ENCODE peak calls at places on chromosome 17, in eight cellular contexts. One of them, this sample, is unnamed. For H3K27me3, the result is how much of the 10 kb centered on the place peaks cover.

GRCh38 chr17:7857724-7858486 is at the start of gene CYB5D1:
- DNase-seq in thyroid gland: peak
- DNase-seq in heart left ventricle: peak
- DNase-seq in stomach: peak
- DNase-seq in HCT116: peak
- DNase-seq in transverse colon: peak
- DNase-seq in IMR-90: peak
- DNase-seq in K562: peak
- DNase-seq in this sample: peak

GRCh38 chr17:59331929-59332889 is 754 bp downstream of the YPEL2 start:
- DNase-seq in thyroid gland: peak
- DNase-seq in heart left ventricle: peak
- DNase-seq in stomach: peak
- DNase-seq in HCT116: no peak
- DNase-seq in transverse colon: peak
- DNase-seq in IMR-90: no peak
- DNase-seq in K562: no peak
- DNase-seq in this sample: peak

GRCh38 chr17:83136156-83136555 is 56.7 kb downstream of the METRNL start:
- DNase-seq in thyroid gland: no peak
- DNase-seq in heart left ventricle: peak
- DNase-seq in stomach: no peak
- DNase-seq in HCT116: no peak
- DNase-seq in transverse colon: peak
- DNase-seq in IMR-90: no peak
- DNase-seq in K562: no peak
- DNase-seq in this sample: no peak

GRCh38 chr17:38507436-38507835 is 79.2 kb downstream of the ARHGAP23 start:
- DNase-seq in thyroid gland: no peak
- DNase-seq in heart left ventricle: no peak
- DNase-seq in stomach: no peak
- DNase-seq in HCT116: no peak
- DNase-seq in transverse colon: no peak
- DNase-seq in IMR-90: no peak
- DNase-seq in K562: no peak
- DNase-seq in this sample: no peak

GRCh38 chr17:56779898-56780777 is 53.6 kb downstream of the C17orf67 start:
- DNase-seq in thyroid gland: peak
- DNase-seq in heart left ventricle: peak
- DNase-seq in stomach: peak
- DNase-seq in HCT116: peak
- DNase-seq in transverse colon: peak
- DNase-seq in IMR-90: peak
- DNase-seq in K562: peak
- DNase-seq in this sample: peak

GRCh38 chr17:77856551-77857305 is 101.8 kb upstream of the TNRC6C start:
- DNase-seq in thyroid gland: no peak
- DNase-seq in heart left ventricle: no peak
- DNase-seq in stomach: no peak
- DNase-seq in HCT116: no peak
- DNase-seq in transverse colon: no peak
- DNase-seq in IMR-90: no peak
- DNase-seq in K562: no peak
- DNase-seq in this sample: no peak

GRCh38 chr17:42422412-42422957 is 571 bp downstream of the CAVIN1 start:
- DNase-seq in thyroid gland: peak
- DNase-seq in heart left ventricle: peak
- DNase-seq in stomach: peak
- DNase-seq in HCT116: no peak
- DNase-seq in transverse colon: no peak
- DNase-seq in IMR-90: peak
- DNase-seq in K562: peak
- DNase-seq in this sample: peak

GRCh38 chr17:78107457-78107856 is 21.1 kb downstream of the TMC6 start:
- DNase-seq in thyroid gland: no peak
- DNase-seq in heart left ventricle: no peak
- DNase-seq in stomach: no peak
- DNase-seq in HCT116: no peak
- DNase-seq in transverse colon: no peak
- DNase-seq in IMR-90: peak
- DNase-seq in K562: no peak
- DNase-seq in this sample: no peak

GRCh38 chr17:50564916-50565315 is 4.4 kb downstream of the CACNA1G start:
- DNase-seq in thyroid gland: peak
- DNase-seq in heart left ventricle: no peak
- DNase-seq in stomach: no peak
- DNase-seq in HCT116: no peak
- DNase-seq in transverse colon: peak
- DNase-seq in IMR-90: peak
- DNase-seq in K562: no peak
- DNase-seq in this sample: peak

GRCh38 chr17:83191388-83192160 is 112.2 kb downstream of the METRNL start:
- DNase-seq in thyroid gland: peak
- DNase-seq in heart left ventricle: peak
- DNase-seq in stomach: no peak
- DNase-seq in HCT116: no peak
- DNase-seq in transverse colon: no peak
- DNase-seq in IMR-90: no peak
- DNase-seq in K562: no peak
- DNase-seq in this sample: peak

GRCh38 chr17:83183951-83184506 is 104.6 kb downstream of the METRNL start:
- DNase-seq in thyroid gland: no peak
- DNase-seq in heart left ventricle: peak
- DNase-seq in stomach: peak
- DNase-seq in HCT116: no peak
- DNase-seq in transverse colon: no peak
- DNase-seq in IMR-90: no peak
- DNase-seq in K562: no peak
- DNase-seq in this sample: peak

GRCh38 chr17:8158267-8159031 is 4.3 kb downstream of the VAMP2 start:
- DNase-seq in thyroid gland: peak
- DNase-seq in heart left ventricle: peak
- DNase-seq in stomach: peak
- DNase-seq in HCT116: peak
- DNase-seq in transverse colon: peak
- DNase-seq in IMR-90: peak
- DNase-seq in K562: peak
- DNase-seq in this sample: peak

GRCh38 chr17:58728831-58729230 is 26.8 kb upstream of the PPM1E start:
- DNase-seq in thyroid gland: no peak
- DNase-seq in heart left ventricle: no peak
- DNase-seq in stomach: no peak
- DNase-seq in HCT116: no peak
- DNase-seq in transverse colon: no peak
- DNase-seq in IMR-90: peak
- DNase-seq in K562: no peak
- DNase-seq in this sample: no peak

GRCh38 chr17:50487213-50488096 is 8.8 kb downstream of the RSAD1 start:
- DNase-seq in thyroid gland: peak
- DNase-seq in heart left ventricle: no peak
- DNase-seq in stomach: peak
- DNase-seq in HCT116: no peak
- DNase-seq in transverse colon: no peak
- DNase-seq in IMR-90: peak
- DNase-seq in K562: no peak
- DNase-seq in this sample: no peak

GRCh38 chr17:50541916-50542688 is 4.9 kb upstream of the SPATA20 start:
- DNase-seq in thyroid gland: peak
- DNase-seq in heart left ventricle: peak
- DNase-seq in stomach: peak
- DNase-seq in HCT116: no peak
- DNase-seq in transverse colon: peak
- DNase-seq in IMR-90: peak
- DNase-seq in K562: peak
- DNase-seq in this sample: peak

GRCh38 chr17:4947411-4948165 is 742 bp downstream of the PFN1 start:
- DNase-seq in thyroid gland: peak
- DNase-seq in heart left ventricle: peak
- DNase-seq in stomach: peak
- DNase-seq in HCT116: no peak
- DNase-seq in transverse colon: peak
- DNase-seq in IMR-90: peak
- DNase-seq in K562: peak
- DNase-seq in this sample: peak

GRCh38 chr17:53353919-53354351 is 468.8 kb upstream of the KIF2B start:
- DNase-seq in thyroid gland: peak
- DNase-seq in heart left ventricle: peak
- DNase-seq in stomach: peak
- DNase-seq in HCT116: no peak
- DNase-seq in transverse colon: peak
- DNase-seq in IMR-90: no peak
- DNase-seq in K562: no peak
- DNase-seq in this sample: peak

GRCh38 chr17:66889480-66890230 is 54.7 kb downstream of the CACNG5 start:
- DNase-seq in thyroid gland: peak
- DNase-seq in heart left ventricle: no peak
- DNase-seq in stomach: no peak
- DNase-seq in HCT116: no peak
- DNase-seq in transverse colon: no peak
- DNase-seq in IMR-90: no peak
- DNase-seq in K562: no peak
- DNase-seq in this sample: no peak

GRCh38 chr17:5837055-5837491 is 233.1 kb upstream of the WSCD1 start:
- DNase-seq in thyroid gland: peak
- DNase-seq in heart left ventricle: no peak
- DNase-seq in stomach: no peak
- DNase-seq in HCT116: peak
- DNase-seq in transverse colon: no peak
- DNase-seq in IMR-90: peak
- DNase-seq in K562: no peak
- DNase-seq in this sample: no peak

GRCh38 chr17:49434821-49435581 is 20.3 kb upstream of the PHB1 start:
- DNase-seq in thyroid gland: peak
- DNase-seq in heart left ventricle: peak
- DNase-seq in stomach: peak
- DNase-seq in HCT116: peak
- DNase-seq in transverse colon: peak
- DNase-seq in IMR-90: peak
- DNase-seq in K562: peak
- DNase-seq in this sample: peak
- H3K27me3 ChIP-seq in thyroid gland: under half
- H3K27me3 ChIP-seq in heart left ventricle: under half
- H3K27me3 ChIP-seq in stomach: under half
- H3K27me3 ChIP-seq in HCT116: under half
- H3K27me3 ChIP-seq in transverse colon: under half
- H3K27me3 ChIP-seq in IMR-90: under half
- H3K27me3 ChIP-seq in K562: under half
- H3K27me3 ChIP-seq in this sample: under half

GRCh38 chr17:44324092-44324570 is 492 bp downstream of the SLC25A39 start:
- DNase-seq in thyroid gland: peak
- DNase-seq in heart left ventricle: no peak
- DNase-seq in stomach: no peak
- DNase-seq in HCT116: no peak
- DNase-seq in transverse colon: peak
- DNase-seq in IMR-90: no peak
- DNase-seq in K562: peak
- DNase-seq in this sample: peak

GRCh38 chr17:44326867-44327444 is 2.3 kb upstream of the SLC25A39 start:
- DNase-seq in thyroid gland: peak
- DNase-seq in heart left ventricle: peak
- DNase-seq in stomach: peak
- DNase-seq in HCT116: peak
- DNase-seq in transverse colon: peak
- DNase-seq in IMR-90: peak
- DNase-seq in K562: peak
- DNase-seq in this sample: peak

GRCh38 chr17:44323359-44324091 is 1.1 kb downstream of the SLC25A39 start:
- DNase-seq in thyroid gland: no peak
- DNase-seq in heart left ventricle: no peak
- DNase-seq in stomach: no peak
- DNase-seq in HCT116: no peak
- DNase-seq in transverse colon: peak
- DNase-seq in IMR-90: no peak
- DNase-seq in K562: no peak
- DNase-seq in this sample: no peak

GRCh38 chr17:44322236-44322895 is 2.3 kb downstream of the SLC25A39 start:
- DNase-seq in thyroid gland: no peak
- DNase-seq in heart left ventricle: no peak
- DNase-seq in stomach: no peak
- DNase-seq in HCT116: no peak
- DNase-seq in transverse colon: no peak
- DNase-seq in IMR-90: no peak
- DNase-seq in K562: no peak
- DNase-seq in this sample: no peak

DNA sequence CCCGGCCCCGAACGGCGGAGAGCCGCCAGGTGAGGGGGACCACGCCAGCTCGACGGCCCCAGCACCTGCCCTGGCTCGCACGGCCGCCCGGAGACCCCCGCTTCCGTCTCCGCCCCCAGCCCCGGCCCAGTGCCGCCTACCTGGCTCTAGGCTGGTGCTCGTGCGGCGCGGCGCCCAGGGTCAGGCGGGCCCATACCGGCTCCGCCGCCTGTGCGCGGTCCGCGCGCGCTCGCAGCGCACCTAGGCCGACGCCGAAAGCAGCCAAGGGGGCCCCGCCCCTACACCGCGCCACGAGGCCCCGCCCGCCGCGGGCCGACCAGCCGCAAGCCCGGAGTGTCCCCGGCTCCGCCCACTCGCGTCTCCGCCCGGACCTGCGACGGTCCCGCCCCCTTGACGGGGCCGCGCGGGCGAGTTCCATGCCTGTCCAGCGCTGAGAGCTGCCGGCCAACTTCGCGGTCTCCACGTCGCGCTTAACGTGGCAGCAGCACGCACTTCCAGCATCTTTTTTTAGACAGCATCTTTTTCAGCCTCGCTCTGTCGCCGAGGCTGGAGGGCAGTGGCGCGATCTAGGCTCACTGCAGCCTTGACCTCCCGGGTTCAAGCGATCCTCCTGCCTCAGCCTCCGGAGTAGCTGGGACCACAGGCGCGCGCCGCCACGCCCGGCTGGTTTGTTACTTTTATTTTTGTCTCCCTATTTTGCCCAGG is at the start of gene SLC25A39:
- DNase-seq in thyroid gland: peak
- DNase-seq in heart left ventricle: peak
- DNase-seq in stomach: peak
- DNase-seq in HCT116: peak
- DNase-seq in transverse colon: peak
- DNase-seq in IMR-90: peak
- DNase-seq in K562: peak
- DNase-seq in this sample: peak
- TF ChIP-seq POLR2A in thyroid gland: peak
- TF ChIP-seq POLR2A in heart left ventricle: no peak
- TF ChIP-seq POLR2A in stomach: no peak
- TF ChIP-seq POLR2A in HCT116: peak
- TF ChIP-seq POLR2A in transverse colon: peak
- TF ChIP-seq POLR2A in IMR-90: peak
- TF ChIP-seq POLR2A in K562: peak
- TF ChIP-seq POLR2A in this sample: peak

GRCh38 chr17:80470603-80471002 is 5.8 kb downstream of the NPTX1 start:
- DNase-seq in thyroid gland: no peak
- DNase-seq in heart left ventricle: no peak
- DNase-seq in stomach: no peak
- DNase-seq in HCT116: no peak
- DNase-seq in transverse colon: no peak
- DNase-seq in IMR-90: no peak
- DNase-seq in K562: no peak
- DNase-seq in this sample: no peak
- H3K27me3 ChIP-seq in thyroid gland: under half
- H3K27me3 ChIP-seq in heart left ventricle: under half
- H3K27me3 ChIP-seq in stomach: half or more
- H3K27me3 ChIP-seq in HCT116: under half
- H3K27me3 ChIP-seq in transverse colon: half or more
- H3K27me3 ChIP-seq in IMR-90: under half
- H3K27me3 ChIP-seq in K562: half or more
- H3K27me3 ChIP-seq in this sample: under half

GRCh38 chr17:1714980-1715802 is 5.0 kb upstream of the TLCD2 start:
- DNase-seq in thyroid gland: peak
- DNase-seq in heart left ventricle: peak
- DNase-seq in stomach: peak
- DNase-seq in HCT116: peak
- DNase-seq in transverse colon: peak
- DNase-seq in IMR-90: peak
- DNase-seq in K562: peak
- DNase-seq in this sample: peak
- TF ChIP-seq POLR2A in thyroid gland: no peak
- TF ChIP-seq POLR2A in heart left ventricle: peak
- TF ChIP-seq POLR2A in stomach: no peak
- TF ChIP-seq POLR2A in HCT116: no peak
- TF ChIP-seq POLR2A in transverse colon: peak
- TF ChIP-seq POLR2A in IMR-90: peak
- TF ChIP-seq POLR2A in K562: no peak
- TF ChIP-seq POLR2A in this sample: peak